ENCODE peak calls at places on chromosomes 3 and 15, in seven cellular contexts. One of them, this sample, is unnamed.

GRCh38 chr3:31341130-31341529 is 191.6 kb upstream of the STT3B start:
- DNase-seq in fibroblast of the conjunctiva: no peak
- DNase-seq in heart left ventricle: no peak
- DNase-seq in upper lobe of right lung: no peak
- DNase-seq in head of caudate nucleus: no peak
- DNase-seq in T-cell: no peak
- DNase-seq in fibroblast of pulmonary artery: no peak
- DNase-seq in this sample: no peak

GRCh38 chr3:187918081-187918644 is 172.9 kb upstream of the BCL6 start:
- DNase-seq in head of caudate nucleus: no peak
- DNase-seq in T-cell: no peak
- DNase-seq in heart left ventricle: no peak
- DNase-seq in fibroblast of the conjunctiva: no peak
- DNase-seq in upper lobe of right lung: no peak
- DNase-seq in fibroblast of pulmonary artery: no peak
- DNase-seq in this sample: no peak

GRCh38 chr3:134002326-134002725 is 27.4 kb downstream of the SLCO2A1 start:
- DNase-seq in fibroblast of pulmonary artery: peak; percentile 26
- DNase-seq in heart left ventricle: no peak
- DNase-seq in upper lobe of right lung: no peak
- DNase-seq in fibroblast of the conjunctiva: peak; percentile 22
- DNase-seq in T-cell: no peak
- DNase-seq in head of caudate nucleus: no peak
- DNase-seq in this sample: no peak

GRCh38 chr15:58535337-58535736 is 103.5 kb downstream of the LIPC start:
- DNase-seq in heart left ventricle: no peak
- DNase-seq in fibroblast of the conjunctiva: no peak
- DNase-seq in T-cell: no peak
- DNase-seq in upper lobe of right lung: no peak
- DNase-seq in head of caudate nucleus: no peak
- DNase-seq in fibroblast of pulmonary artery: no peak
- DNase-seq in this sample: no peak

GRCh38 chr15:52518487-52518886 is 10.2 kb downstream of the MYO5A start:
- DNase-seq in head of caudate nucleus: no peak
- DNase-seq in heart left ventricle: no peak
- DNase-seq in upper lobe of right lung: no peak
- DNase-seq in T-cell: no peak
- DNase-seq in fibroblast of the conjunctiva: no peak
- DNase-seq in fibroblast of pulmonary artery: no peak
- DNase-seq in this sample: no peak

GRCh38 chr3:105811518-105812193 is 57.2 kb downstream of the CBLB start:
- DNase-seq in heart left ventricle: no peak
- DNase-seq in head of caudate nucleus: no peak
- DNase-seq in fibroblast of pulmonary artery: no peak
- DNase-seq in upper lobe of right lung: no peak
- DNase-seq in fibroblast of the conjunctiva: no peak
- DNase-seq in T-cell: no peak
- DNase-seq in this sample: no peak

GRCh38 chr3:136326316-136326715 is 76.2 kb downstream of the PCCB start:
- DNase-seq in fibroblast of pulmonary artery: no peak
- DNase-seq in fibroblast of the conjunctiva: no peak
- DNase-seq in heart left ventricle: no peak
- DNase-seq in head of caudate nucleus: no peak
- DNase-seq in upper lobe of right lung: no peak
- DNase-seq in T-cell: no peak
- DNase-seq in this sample: no peak

GRCh38 chr3:58207954-58208353 is 2.8 kb downstream of the DNASE1L3 start:
- DNase-seq in head of caudate nucleus: no peak
- DNase-seq in T-cell: no peak
- DNase-seq in upper lobe of right lung: no peak
- DNase-seq in fibroblast of the conjunctiva: no peak
- DNase-seq in fibroblast of pulmonary artery: no peak
- DNase-seq in heart left ventricle: no peak
- DNase-seq in this sample: no peak

GRCh38 chr3:101230618-101231017 is 89.8 kb downstream of the IMPG2 start:
- DNase-seq in upper lobe of right lung: no peak
- DNase-seq in fibroblast of pulmonary artery: no peak
- DNase-seq in head of caudate nucleus: no peak
- DNase-seq in heart left ventricle: no peak
- DNase-seq in T-cell: no peak
- DNase-seq in fibroblast of the conjunctiva: no peak
- DNase-seq in this sample: no peak

GRCh38 chr3:153052096-153052460 is 109.9 kb upstream of the RAP2B start:
- DNase-seq in fibroblast of pulmonary artery: peak; percentile 90
- DNase-seq in head of caudate nucleus: peak; percentile 32
- DNase-seq in T-cell: no peak
- DNase-seq in upper lobe of right lung: no peak
- DNase-seq in fibroblast of the conjunctiva: peak; percentile 50
- DNase-seq in heart left ventricle: peak; percentile 54
- DNase-seq in this sample: no peak

GRCh38 chr15:65326109-65326508 is 21.6 kb downstream of the RNU5B-1 start:
- DNase-seq in heart left ventricle: peak; percentile 48
- DNase-seq in upper lobe of right lung: no peak
- DNase-seq in head of caudate nucleus: peak; percentile 76
- DNase-seq in fibroblast of pulmonary artery: peak; percentile 25
- DNase-seq in T-cell: no peak
- DNase-seq in fibroblast of the conjunctiva: no peak
- DNase-seq in this sample: no peak

GRCh38 chr15:39125904-39126303 is 455.0 kb upstream of the THBS1 start:
- DNase-seq in fibroblast of the conjunctiva: no peak
- DNase-seq in T-cell: no peak
- DNase-seq in fibroblast of pulmonary artery: peak; percentile 69
- DNase-seq in upper lobe of right lung: no peak
- DNase-seq in heart left ventricle: no peak
- DNase-seq in head of caudate nucleus: peak; percentile 10
- DNase-seq in this sample: peak; percentile 62

GRCh38 chr15:47124430-47125102 is 592.7 kb upstream of the SEMA6D start:
- DNase-seq in upper lobe of right lung: no peak
- DNase-seq in heart left ventricle: no peak
- DNase-seq in fibroblast of pulmonary artery: no peak
- DNase-seq in fibroblast of the conjunctiva: no peak
- DNase-seq in T-cell: no peak
- DNase-seq in head of caudate nucleus: no peak
- DNase-seq in this sample: no peak

GRCh38 chr3:152235709-152236298 is 32.9 kb upstream of the MBNL1 start:
- DNase-seq in fibroblast of the conjunctiva: no peak
- DNase-seq in fibroblast of pulmonary artery: peak; percentile 39
- DNase-seq in upper lobe of right lung: no peak
- DNase-seq in T-cell: no peak
- DNase-seq in heart left ventricle: no peak
- DNase-seq in head of caudate nucleus: no peak
- DNase-seq in this sample: no peak

GRCh38 chr15:43763819-43764446 is 12.8 kb downstream of the ELL3 start:
- DNase-seq in T-cell: no peak
- DNase-seq in head of caudate nucleus: no peak
- DNase-seq in fibroblast of the conjunctiva: no peak
- DNase-seq in upper lobe of right lung: no peak
- DNase-seq in fibroblast of pulmonary artery: no peak
- DNase-seq in heart left ventricle: no peak
- DNase-seq in this sample: no peak

GRCh38 chr3:53161820-53162671 is 1.0 kb downstream of the PRKCD start:
- DNase-seq in head of caudate nucleus: peak; percentile 49
- DNase-seq in heart left ventricle: peak; percentile 50
- DNase-seq in fibroblast of pulmonary artery: peak; percentile 24
- DNase-seq in upper lobe of right lung: peak; percentile 76
- DNase-seq in T-cell: peak; percentile 34
- DNase-seq in fibroblast of the conjunctiva: no peak
- DNase-seq in this sample: no peak

GRCh38 chr3:152834354-152835310 is at the start of gene P2RY1:
- DNase-seq in head of caudate nucleus: peak; percentile 61
- DNase-seq in upper lobe of right lung: peak; percentile 90
- DNase-seq in fibroblast of the conjunctiva: peak; percentile 6
- DNase-seq in fibroblast of pulmonary artery: peak; percentile 67
- DNase-seq in heart left ventricle: peak; percentile 69
- DNase-seq in T-cell: no peak
- DNase-seq in this sample: peak; percentile 52

GRCh38 chr15:85633859-85634258 is 160.9 kb downstream of the KLHL25 start:
- DNase-seq in head of caudate nucleus: no peak
- DNase-seq in fibroblast of the conjunctiva: no peak
- DNase-seq in fibroblast of pulmonary artery: no peak
- DNase-seq in upper lobe of right lung: no peak
- DNase-seq in heart left ventricle: no peak
- DNase-seq in T-cell: no peak
- DNase-seq in this sample: no peak

GRCh38 chr15:39623550-39623931 is 42.7 kb downstream of the THBS1 start:
- DNase-seq in T-cell: peak; percentile 19
- DNase-seq in upper lobe of right lung: no peak
- DNase-seq in heart left ventricle: no peak
- DNase-seq in fibroblast of pulmonary artery: no peak
- DNase-seq in fibroblast of the conjunctiva: no peak
- DNase-seq in head of caudate nucleus: no peak
- DNase-seq in this sample: peak; percentile 68